ENCODE peak calls at places on chromosomes 4 and X, in six cellular contexts. One of them, this sample, is unnamed.

GRCh38 chr4:8694651-8695151 is 102.1 kb downstream of the CPZ start:
- DNase-seq in HepG2: no peak
- DNase-seq in A549: no peak
- DNase-seq in H1: peak; percentile 43
- DNase-seq in SK-N-SH: peak; percentile 7
- DNase-seq in K562: no peak
- DNase-seq in this sample: no peak

GRCh38 chr4:20456416-20456815 is 204.7 kb downstream of the SLIT2 start:
- DNase-seq in H1: no peak
- DNase-seq in HepG2: no peak
- DNase-seq in K562: no peak
- DNase-seq in A549: no peak
- DNase-seq in SK-N-SH: no peak
- DNase-seq in this sample: no peak

GRCh38 chr4:122873752-122874151 is 47.1 kb downstream of the FGF2 start:
- DNase-seq in A549: peak; percentile 51
- DNase-seq in SK-N-SH: no peak
- DNase-seq in H1: no peak
- DNase-seq in K562: no peak
- DNase-seq in HepG2: no peak
- DNase-seq in this sample: no peak

GRCh38 chrX:104806346-104806745 is 240.3 kb downstream of the IL1RAPL2 start:
- DNase-seq in K562: no peak
- DNase-seq in H1: no peak
- DNase-seq in SK-N-SH: no peak
- DNase-seq in A549: no peak
- DNase-seq in HepG2: no peak
- DNase-seq in this sample: no peak

GRCh38 chr4:73527196-73527595 is 45.7 kb downstream of the AFM start:
- DNase-seq in H1: no peak
- DNase-seq in SK-N-SH: no peak
- DNase-seq in K562: no peak
- DNase-seq in A549: no peak
- DNase-seq in HepG2: no peak
- DNase-seq in this sample: no peak

GRCh38 chr4:833156-833555 is 7.2 kb upstream of the CPLX1 start:
- DNase-seq in K562: no peak
- DNase-seq in HepG2: no peak
- DNase-seq in SK-N-SH: no peak
- DNase-seq in H1: no peak
- DNase-seq in A549: no peak
- DNase-seq in this sample: no peak

GRCh38 chrX:16711219-16712115 is 1.0 kb downstream of the CTPS2 start:
- DNase-seq in A549: no peak
- DNase-seq in SK-N-SH: peak; percentile 44
- DNase-seq in K562: peak; percentile 15
- DNase-seq in HepG2: peak; percentile 21
- DNase-seq in H1: peak; percentile 44
- DNase-seq in this sample: no peak

GRCh38 chrX:44068043-44068442 is 94.9 kb upstream of the NDP start:
- DNase-seq in K562: no peak
- DNase-seq in H1: no peak
- DNase-seq in A549: no peak
- DNase-seq in SK-N-SH: no peak
- DNase-seq in HepG2: no peak
- DNase-seq in this sample: no peak

GRCh38 chr4:112075129-112075753 is 70.0 kb upstream of the FAM241A start:
- DNase-seq in K562: peak; percentile 51
- DNase-seq in A549: peak; percentile 22
- DNase-seq in H1: no peak
- DNase-seq in HepG2: peak; percentile 57
- DNase-seq in SK-N-SH: peak; percentile 50
- DNase-seq in this sample: no peak

GRCh38 chr4:117412661-117413060 is 327.3 kb upstream of the TRAM1L1 start:
- DNase-seq in K562: no peak
- DNase-seq in HepG2: no peak
- DNase-seq in A549: no peak
- DNase-seq in H1: no peak
- DNase-seq in SK-N-SH: no peak
- DNase-seq in this sample: no peak

GRCh38 chr4:183721207-183722081 is 62.4 kb downstream of the TRAPPC11 start:
- DNase-seq in SK-N-SH: peak; percentile 74
- DNase-seq in HepG2: peak; percentile 96
- DNase-seq in K562: no peak
- DNase-seq in A549: peak; percentile 60
- DNase-seq in H1: peak; percentile 61
- DNase-seq in this sample: no peak

GRCh38 chrX:84363674-84364073 is 138.6 kb downstream of the HDX start:
- DNase-seq in SK-N-SH: no peak
- DNase-seq in H1: no peak
- DNase-seq in HepG2: no peak
- DNase-seq in K562: no peak
- DNase-seq in A549: no peak
- DNase-seq in this sample: no peak

GRCh38 chrX:112759512-112759911 is 79.8 kb upstream of the LHFPL1 start:
- DNase-seq in SK-N-SH: no peak
- DNase-seq in HepG2: no peak
- DNase-seq in A549: no peak
- DNase-seq in H1: no peak
- DNase-seq in K562: no peak
- DNase-seq in this sample: no peak

GRCh38 chr4:108034560-108034959 is 44.9 kb downstream of the HADH start:
- DNase-seq in H1: no peak
- DNase-seq in SK-N-SH: no peak
- DNase-seq in A549: no peak
- DNase-seq in K562: no peak
- DNase-seq in HepG2: no peak
- DNase-seq in this sample: no peak

DNA sequence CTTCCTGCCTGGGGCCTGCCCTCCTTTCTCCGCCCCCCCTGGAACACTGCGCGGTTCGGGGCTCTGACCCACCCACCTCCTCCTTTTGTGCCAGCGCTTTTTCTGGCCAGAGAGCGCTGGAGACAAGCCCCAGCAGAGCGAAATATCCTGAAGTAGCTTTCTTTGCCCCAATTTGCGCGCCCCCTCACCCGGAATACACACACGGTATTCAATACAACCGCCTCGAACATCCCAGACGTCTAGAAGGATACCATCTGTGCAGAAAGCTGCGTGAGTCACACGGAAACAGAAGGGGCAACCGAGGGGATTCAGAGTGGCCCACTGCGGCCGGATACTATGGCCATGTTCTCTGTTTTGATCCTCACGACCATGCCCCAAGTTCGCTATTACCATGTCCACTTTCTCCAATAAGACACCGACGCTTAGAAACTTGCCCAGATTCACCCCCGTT is 290 bp upstream of the SRPX start:
- DNase-seq in A549: no peak
- DNase-seq in SK-N-SH: no peak
- DNase-seq in H1: no peak
- DNase-seq in K562: no peak
- DNase-seq in HepG2: no peak
- DNase-seq in this sample: no peak
- TF ChIP-seq CHD2 in A549: no peak
- TF ChIP-seq CHD2 in SK-N-SH: no peak
- TF ChIP-seq CHD2 in H1: no peak
- TF ChIP-seq CHD2 in K562: no peak
- TF ChIP-seq CHD2 in HepG2: no peak
- TF ChIP-seq CHD2 in this sample: no peak

DNA sequence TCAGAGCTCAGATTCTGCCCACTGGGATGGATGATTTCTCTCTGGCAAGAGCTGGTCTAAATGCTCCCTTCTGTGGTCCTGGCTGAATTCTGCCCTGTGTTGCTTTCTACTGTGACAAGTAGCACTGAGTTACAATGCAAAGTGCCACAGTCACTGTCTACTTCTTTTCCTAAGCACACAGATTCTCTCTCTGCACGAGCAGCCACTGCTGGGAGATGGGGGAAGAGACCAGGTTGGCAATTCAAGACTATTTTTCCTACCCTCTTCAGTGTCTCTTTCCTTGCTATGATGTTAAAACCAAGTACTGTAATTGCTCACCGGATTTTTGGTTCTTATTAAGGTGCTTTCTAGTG is 45.5 kb downstream of the STAP1 start:
- DNase-seq in A549: no peak
- DNase-seq in K562: no peak
- DNase-seq in HepG2: no peak
- DNase-seq in H1: no peak
- DNase-seq in SK-N-SH: no peak
- DNase-seq in this sample: no peak
- TF ChIP-seq CHD2 in A549: no peak
- TF ChIP-seq CHD2 in K562: no peak
- TF ChIP-seq CHD2 in HepG2: no peak
- TF ChIP-seq CHD2 in H1: no peak
- TF ChIP-seq CHD2 in SK-N-SH: no peak
- TF ChIP-seq CHD2 in this sample: no peak

GRCh38 chrX:46607916-46608315 is 34.4 kb downstream of the CHST7 start:
- DNase-seq in H1: no peak
- DNase-seq in SK-N-SH: no peak
- DNase-seq in K562: no peak
- DNase-seq in HepG2: no peak
- DNase-seq in A549: no peak
- DNase-seq in this sample: no peak

GRCh38 chrX:46611658-46612362 is 38.2 kb downstream of the CHST7 start:
- DNase-seq in A549: no peak
- DNase-seq in H1: no peak
- DNase-seq in K562: no peak
- DNase-seq in HepG2: no peak
- DNase-seq in SK-N-SH: no peak
- DNase-seq in this sample: no peak

DNA sequence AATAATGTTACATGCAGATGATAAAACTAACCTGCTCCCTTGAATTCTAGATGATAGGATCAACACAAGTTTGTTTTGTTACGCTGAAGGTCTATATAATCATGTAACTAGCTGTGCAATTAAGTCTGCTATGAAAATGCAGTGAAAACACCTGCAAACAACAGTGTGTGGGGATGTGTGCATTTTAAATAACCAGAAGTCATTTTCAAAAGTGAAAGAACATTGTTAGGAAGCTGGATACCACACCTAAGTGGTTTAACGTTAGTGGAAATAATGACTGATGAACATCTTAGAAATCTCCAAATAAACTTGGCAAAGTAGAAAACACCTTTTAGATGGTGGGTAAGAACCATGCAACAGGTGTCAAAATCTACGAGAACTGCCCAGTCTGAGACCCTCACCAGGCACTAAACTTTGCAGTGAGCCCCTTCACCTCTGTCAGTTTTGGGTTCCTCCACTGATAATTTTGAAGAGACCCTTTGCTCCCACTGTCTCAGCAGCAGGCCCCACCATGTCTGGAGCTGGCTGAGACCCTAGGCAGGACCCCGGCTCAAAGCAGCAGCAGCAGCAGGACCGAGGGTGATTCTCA is 36.6 kb downstream of the CHST7 start:
- DNase-seq in K562: no peak
- DNase-seq in SK-N-SH: no peak
- DNase-seq in A549: no peak
- DNase-seq in HepG2: no peak
- DNase-seq in H1: no peak
- DNase-seq in this sample: no peak
- TF ChIP-seq CHD2 in K562: no peak
- TF ChIP-seq CHD2 in SK-N-SH: no peak
- TF ChIP-seq CHD2 in A549: no peak
- TF ChIP-seq CHD2 in HepG2: no peak
- TF ChIP-seq CHD2 in H1: no peak
- TF ChIP-seq CHD2 in this sample: no peak

GRCh38 chrX:10841579-10841978 is 221.2 kb upstream of the MID1 start:
- DNase-seq in H1: no peak
- DNase-seq in K562: no peak
- DNase-seq in HepG2: no peak
- DNase-seq in A549: no peak
- DNase-seq in SK-N-SH: no peak
- DNase-seq in this sample: no peak
- TF ChIP-seq CHD2 in H1: no peak
- TF ChIP-seq CHD2 in K562: no peak
- TF ChIP-seq CHD2 in HepG2: no peak
- TF ChIP-seq CHD2 in A549: no peak
- TF ChIP-seq CHD2 in SK-N-SH: no peak
- TF ChIP-seq CHD2 in this sample: no peak